ENCODE peak calls at places on chromosomes 1 and 21, in seven cellular contexts. N is GM19239, Q is globus pallidus, M is cerebellar cortex, R is OCI-LY7, B is AG04450, C is esophagus squamous epithelium. W is an unnamed sample.

GRCh38 chr1:6002714-6003501 is 10.7 kb upstream of the NPHP4 start:
- DNase-seq in N (no peak), Q (no peak), M (no peak), R (no peak), B (no peak), C (no peak), W (no peak)

GRCh38 chr1:42944207-42944928 is 14.3 kb downstream of the SLC2A1 start:
- DNase-seq in N (no peak), Q (no peak), M (no peak), R (peak), B (no peak), C (no peak), W (peak)

GRCh38 chr21:42414928-42415769 is 11.4 kb downstream of the UBASH3A start:
- DNase-seq in N (peak), Q (no peak), M (no peak), R (no peak), B (no peak), C (no peak), W (peak)

GRCh38 chr1:244214009-244214967 is 163.2 kb downstream of the ZBTB18 start:
- DNase-seq in N (no peak), Q (no peak), M (no peak), R (no peak), B (peak), C (no peak), W (no peak)

GRCh38 chr1:173114381-173114780 is 63.6 kb upstream of the TNFSF18 start:
- DNase-seq in N (no peak), Q (peak), M (no peak), R (no peak), B (no peak), C (no peak), W (no peak)

GRCh38 chr1:202713110-202713509 is 2.9 kb upstream of the SYT2 start:
- DNase-seq in N (no peak), Q (no peak), M (no peak), R (no peak), B (no peak), C (no peak), W (no peak)

GRCh38 chr1:211260161-211261107 is 1.3 kb downstream of the RCOR3 start:
- DNase-seq in N (peak), Q (peak), M (peak), R (peak), B (no peak), C (peak), W (peak)

GRCh38 chr1:165632152-165632469 is 1.1 kb downstream of the MGST3 start:
- DNase-seq in N (no peak), Q (no peak), M (peak), R (no peak), B (no peak), C (no peak), W (peak)

GRCh38 chr1:150813028-150813707 is 5.1 kb upstream of the CTSK start:
- DNase-seq in N (no peak), Q (peak), M (peak), R (peak), B (peak), C (no peak), W (peak)

GRCh38 chr1:68162761-68163160 is 69.6 kb downstream of the WLS start:
- DNase-seq in N (no peak), Q (no peak), M (no peak), R (no peak), B (no peak), C (no peak), W (no peak)

GRCh38 chr21:32335601-32336575 is 37.2 kb downstream of the MRAP start:
- DNase-seq in N (no peak), Q (peak), M (peak), R (no peak), B (no peak), C (no peak), W (peak)

GRCh38 chr1:62481681-62482080 is 44.8 kb downstream of the USP1 start:
- DNase-seq in N (no peak), Q (no peak), M (no peak), R (no peak), B (no peak), C (no peak), W (no peak)

GRCh38 chr1:15714438-15715136 is 21.5 kb upstream of the SLC25A34 start:
- DNase-seq in N (no peak), Q (peak), M (peak), R (no peak), B (peak), C (no peak), W (peak)

GRCh38 chr21:37767984-37768383 is 148.3 kb downstream of the KCNJ6 start:
- DNase-seq in N (no peak), Q (no peak), M (no peak), R (no peak), B (no peak), C (no peak), W (no peak)

GRCh38 chr21:15592271-15592860 is 137.4 kb upstream of the USP25 start:
- DNase-seq in N (peak), Q (peak), M (peak), R (peak), B (peak), C (no peak), W (no peak)

GRCh38 chr1:111320066-111320879 is 29.6 kb downstream of the CHIA start:
- DNase-seq in N (no peak), Q (no peak), M (no peak), R (no peak), B (no peak), C (no peak), W (no peak)

GRCh38 chr21:36188937-36189336 is 32.3 kb downstream of the DOP1B start:
- DNase-seq in N (no peak), Q (no peak), M (no peak), R (no peak), B (no peak), C (no peak), W (no peak)

GRCh38 chr1:233242827-233243483 is 52.6 kb downstream of the PCNX2 start:
- DNase-seq in N (no peak), Q (peak), M (no peak), R (no peak), B (no peak), C (no peak), W (no peak)

GRCh38 chr1:181111559-181111958 is 23.1 kb downstream of the IER5 start:
- DNase-seq in N (no peak), Q (no peak), M (no peak), R (no peak), B (no peak), C (no peak), W (no peak)

GRCh38 chr1:3614755-3615742 is 3.7 kb upstream of the MEGF6 start:
- DNase-seq in N (no peak), Q (no peak), M (no peak), R (peak), B (no peak), C (no peak), W (peak)

GRCh38 chr1:160755864-160756616 is 17.0 kb downstream of the SLAMF7 start:
- DNase-seq in N (no peak), Q (no peak), M (no peak), R (no peak), B (no peak), C (no peak), W (no peak)

GRCh38 chr1:93522721-93523120 is 74.8 kb downstream of the FNBP1L start:
- DNase-seq in N (no peak), Q (no peak), M (no peak), R (no peak), B (no peak), C (no peak), W (no peak)

GRCh38 chr1:114002492-114003290 is 23.4 kb downstream of the OLFML3 start:
- DNase-seq in N (no peak), Q (no peak), M (no peak), R (no peak), B (no peak), C (no peak), W (peak)

GRCh38 chr1:30083800-30084464 is 639.5 kb downstream of the MATN1 start:
- DNase-seq in N (no peak), Q (no peak), M (no peak), R (no peak), B (peak), C (no peak), W (no peak)

GRCh38 chr1:61271412-61271789 is 189.0 kb downstream of the NFIA start:
- DNase-seq in N (no peak), Q (no peak), M (peak), R (no peak), B (no peak), C (no peak), W (no peak)

GRCh38 chr1:237013608-237014007 is 9.4 kb upstream of the MT1HL1 start:
- DNase-seq in N (no peak), Q (no peak), M (peak), R (no peak), B (no peak), C (no peak), W (no peak)

GRCh38 chr1:212712451-212713303 is 13.0 kb upstream of the BATF3 start:
- DNase-seq in N (no peak), Q (no peak), M (no peak), R (no peak), B (no peak), C (no peak), W (no peak)

GRCh38 chr1:111489604-111490003 is 13.8 kb downstream of the ADORA3 start:
- DNase-seq in N (no peak), Q (peak), M (no peak), R (no peak), B (no peak), C (no peak), W (peak)

GRCh38 chr1:51445346-51446090 is 73.5 kb downstream of the EPS15 start:
- DNase-seq in N (no peak), Q (no peak), M (no peak), R (no peak), B (no peak), C (no peak), W (no peak)

GRCh38 chr1:100538935-100539835 is 1.2 kb downstream of the GPR88 start:
- DNase-seq in N (no peak), Q (no peak), M (no peak), R (no peak), B (no peak), C (no peak), W (peak)

GRCh38 chr1:170481000-170481399 is 51.0 kb upstream of the GORAB start:
- DNase-seq in N (no peak), Q (no peak), M (no peak), R (no peak), B (no peak), C (no peak), W (no peak)

GRCh38 chr1:11563560-11564069 is 84.7 kb downstream of the DISP3 start:
- DNase-seq in N (no peak), Q (no peak), M (no peak), R (peak), B (no peak), C (no peak), W (no peak)

GRCh38 chr1:161733526-161733925 is 12.2 kb downstream of the FCRLB start:
- DNase-seq in N (no peak), Q (no peak), M (no peak), R (no peak), B (peak), C (no peak), W (no peak)

GRCh38 chr1:156910309-156910782 is 10.1 kb upstream of the LRRC71 start:
- DNase-seq in N (peak), Q (no peak), M (no peak), R (peak), B (no peak), C (no peak), W (peak)

GRCh38 chr1:81880781-81881180 is 80.0 kb downstream of the ADGRL2 start:
- DNase-seq in N (no peak), Q (no peak), M (no peak), R (no peak), B (no peak), C (no peak), W (no peak)

GRCh38 chr1:193142409-193142808 is 20.6 kb downstream of the CDC73 start:
- DNase-seq in N (no peak), Q (no peak), M (no peak), R (no peak), B (no peak), C (no peak), W (no peak)